ENCODE peak calls at places on chromosomes 3 and 15, in seven cellular contexts. D is B cell; E is activated T-cell treated with anti-CD3 and anti-CD28 coated beads, Interleukin-2, amount 50 U/mL, for 72 hours; H is lower lobe of right lung; I is activated CD4-positive, alpha-beta memory T cell treated with anti-CD3 and anti-CD28 coated beads, Interleukin-2, amount 10 ng/mL, durations not matched to agents 7 days and 5 days; U is fibroblast of pulmonary artery; B is RPMI8226. M is an unnamed sample.
A peak's percentile ranks its signal among the peaks of the same experiment; 100 is the strongest.

GRCh38 chr3:126900859-126901540 is 81.9 kb upstream of the PLXNA1 start:
- DNase-seq in D (no peak), E (no peak), H (no peak), I (no peak), U (no peak), B (no peak), M (no peak)

GRCh38 chr3:62097121-62097520 is 276.2 kb downstream of the FEZF2 start:
- DNase-seq in D (no peak), E (no peak), H (no peak), I (no peak), U (no peak), B (no peak), M (no peak)

GRCh38 chr3:184011937-184012889 is 5.5 kb downstream of the ABCC5 start:
- DNase-seq in D (no peak), E (no peak), H (no peak), I (no peak), U (no peak), B (no peak), M (no peak)

GRCh38 chr3:35777065-35777464 is 137.7 kb downstream of the ARPP21 start:
- DNase-seq in D (no peak), E (no peak), H (no peak), I (no peak), U (no peak), B (no peak), M (no peak)

GRCh38 chr3:139975592-139976360 is 40.8 kb downstream of the CLSTN2 start:
- DNase-seq in D (no peak), E (no peak), H (no peak), I (no peak), U (no peak), B (no peak), M (no peak)

GRCh38 chr3:63824309-63824708 is 5.2 kb downstream of the C3orf49 start:
- DNase-seq in D (no peak), E (no peak), H (no peak), I (no peak), U (peak; percentile 20), B (no peak), M (peak; percentile 69)

GRCh38 chr3:74033366-74033765 is 408.6 kb upstream of the PDZRN3 start:
- DNase-seq in D (no peak), E (no peak), H (no peak), I (no peak), U (no peak), B (no peak), M (no peak)

GRCh38 chr3:197541756-197542539 is 13.8 kb downstream of the BDH1 start:
- DNase-seq in D (no peak), E (no peak), H (no peak), I (no peak), U (peak; percentile 86), B (no peak), M (no peak)

GRCh38 chr3:8733332-8734094 is at the start of gene CAV3:
- DNase-seq in D (no peak), E (no peak), H (no peak), I (no peak), U (no peak), B (no peak), M (no peak)

GRCh38 chr15:74265046-74265639 is 29.0 kb downstream of the CCDC33 start:
- DNase-seq in D (no peak), E (peak; percentile 8), H (no peak), I (peak; percentile 35), U (peak; percentile 48), B (peak; percentile 59), M (peak; percentile 51)

GRCh38 chr15:41607033-41607432 is 48.0 kb downstream of the TYRO3 start:
- DNase-seq in D (no peak), E (no peak), H (no peak), I (no peak), U (peak; percentile 88), B (no peak), M (peak; percentile 52)

GRCh38 chr3:54087581-54088410 is 34.6 kb upstream of the CACNA2D3 start:
- DNase-seq in D (no peak), E (no peak), H (peak; percentile 50), I (no peak), U (peak; percentile 29), B (no peak), M (no peak)

GRCh38 chr3:135329479-135329878 is 534.4 kb downstream of the EPHB1 start:
- DNase-seq in D (no peak), E (no peak), H (no peak), I (no peak), U (no peak), B (no peak), M (no peak)

GRCh38 chr3:146473726-146474125 is 4.4 kb upstream of the PLSCR2 start:
- DNase-seq in D (no peak), E (no peak), H (no peak), I (no peak), U (no peak), B (no peak), M (no peak)

GRCh38 chr15:69451951-69452701 is 492 bp upstream of the RPLP1 start:
- DNase-seq in D (no peak), E (peak; percentile 32), H (peak; percentile 63), I (no peak), U (peak; percentile 57), B (peak; percentile 72), M (no peak)

GRCh38 chr3:182947892-182948291 is 32.4 kb downstream of the DCUN1D1 start:
- DNase-seq in D (no peak), E (no peak), H (no peak), I (no peak), U (no peak), B (peak; percentile 51), M (no peak)

GRCh38 chr15:66153549-66154415 is 99.8 kb downstream of the MEGF11 start:
- DNase-seq in D (peak; percentile 6), E (no peak), H (no peak), I (no peak), U (no peak), B (no peak), M (no peak)

GRCh38 chr3:172153335-172153861 is 114.0 kb downstream of the FNDC3B start:
- DNase-seq in D (no peak), E (peak; percentile 42), H (peak; percentile 90), I (peak; percentile 65), U (peak; percentile 98), B (no peak), M (peak; percentile 94)

GRCh38 chr15:55170361-55170760 is 26.4 kb downstream of the RSL24D1 start:
- DNase-seq in D (no peak), E (no peak), H (no peak), I (no peak), U (no peak), B (no peak), M (no peak)

GRCh38 chr3:10855083-10855870 is 39.2 kb downstream of the SLC6A11 start:
- DNase-seq in D (no peak), E (no peak), H (no peak), I (no peak), U (no peak), B (no peak), M (peak; percentile 5)

GRCh38 chr3:16536344-16536663 is 22.8 kb upstream of the RFTN1 start:
- DNase-seq in D (no peak), E (no peak), H (no peak), I (no peak), U (no peak), B (no peak), M (no peak)